ENCODE peak calls at places on chromosomes 2 and 18, in ten cellular contexts. P is NCI-H1930; I is GM12891; C is left colon; M is HT-29; A is activated T-cell treated with anti-CD3 and anti-CD28 coated beads, Interleukin-2, amount 50 U/mL, for 72 hours; E is activated naive CD8-positive, alpha-beta T cell treated with anti-CD3 and anti-CD28 coated beads, Interleukin-2, amount 50 U/mL, for 24 hours; F is mucosa of gallbladder; S is stimulated activated CD4-positive, alpha-beta T cell treated with anti-CD3 and anti-CD28 coated beads, Interleukin-2, amount 100 ng/mL, for 24 hours; U is WTC11. L is an unnamed sample.

GRCh38 chr2:235148201-235149170 is 196.7 kb downstream of the SH3BP4 start:
- DNase-seq in I (no peak), P (no peak), E (no peak), F (no peak), S (no peak), C (no peak), U (no peak), M (no peak), A (no peak), L (peak)

GRCh38 chr2:164903944-164904343 is 51.4 kb downstream of the SLC38A11 start:
- DNase-seq in A (no peak), C (no peak), M (no peak), E (no peak), S (no peak), I (no peak), P (peak), U (no peak), F (no peak), L (peak)

GRCh38 chr2:8202139-8202538 is 479.7 kb upstream of the ID2 start:
- DNase-seq in E (no peak), S (no peak), M (no peak), C (no peak), A (no peak), U (no peak), P (no peak), F (no peak), I (peak), L (no peak)

GRCh38 chr2:206764673-206765241 is 371 bp downstream of the MDH1B start:
- DNase-seq in E (no peak), F (no peak), M (no peak), A (no peak), U (no peak), C (no peak), I (no peak), S (no peak), P (no peak), L (no peak)

GRCh38 chr2:241308832-241309500 is 6.5 kb downstream of the HDLBP start:
- DNase-seq in A (no peak), S (no peak), E (no peak), F (no peak), U (no peak), I (no peak), M (no peak), P (no peak), C (no peak), L (no peak)

GRCh38 chr18:59719533-59720325 is 22.5 kb upstream of the CCBE1 start:
- DNase-seq in E (no peak), F (no peak), S (no peak), C (no peak), P (no peak), M (no peak), A (no peak), I (no peak), U (no peak), L (no peak)

GRCh38 chr18:29188760-29189159 is 1011.8 kb upstream of the CDH2 start:
- DNase-seq in F (no peak), I (no peak), A (no peak), P (no peak), S (no peak), U (no peak), E (no peak), M (peak), C (no peak), L (no peak)

GRCh38 chr2:127080226-127080940 is 26.6 kb downstream of the BIN1 start:
- DNase-seq in F (peak), S (peak), E (no peak), U (no peak), A (peak), C (peak), M (peak), P (no peak), I (no peak), L (no peak)

GRCh38 chr2:54858021-54858681 is 134.7 kb downstream of the EML6 start:
- DNase-seq in I (no peak), M (no peak), F (no peak), A (no peak), C (no peak), S (no peak), E (no peak), P (no peak), U (no peak), L (no peak)

GRCh38 chr18:24381126-24381525 is 16.5 kb downstream of the OSBPL1A start:
- DNase-seq in E (no peak), S (no peak), P (no peak), A (no peak), C (no peak), U (no peak), F (no peak), M (no peak), I (no peak), L (no peak)

GRCh38 chr2:152715854-152716428 is 1.3 kb downstream of the PRPF40A start:
- DNase-seq in U (peak), I (no peak), M (peak), A (peak), E (peak), P (no peak), C (no peak), F (no peak), S (peak), L (no peak)

GRCh38 chr2:75155115-75155514 is 44.2 kb downstream of the TACR1 start:
- DNase-seq in M (no peak), E (no peak), F (no peak), C (no peak), U (no peak), I (no peak), P (no peak), S (no peak), A (no peak), L (no peak)

GRCh38 chr18:10604178-10604577 is 78.4 kb downstream of the NAPG start:
- DNase-seq in C (no peak), E (no peak), I (peak), A (no peak), S (no peak), P (no peak), U (no peak), M (no peak), F (no peak), L (no peak)